ENCODE peak calls at places on chromosomes 13 and 19, in four cellular contexts. Y is AG09309; R is colonic mucosa; F is activated T-cell treated with anti-CD3 and anti-CD28 coated beads, Interleukin-2, amount 50 U/mL, for 72 hours. B is an unnamed sample.

GRCh38 chr13:39538826-39539555 is 64.0 kb downstream of the LHFPL6 start:
- DNase-seq in Y (peak), R (no peak), F (no peak), B (no peak)

GRCh38 chr19:17103177-17103576 is 27.6 kb downstream of the MYO9B start:
- DNase-seq in Y (no peak), R (no peak), F (peak), B (no peak)

GRCh38 chr13:96772426-96772825 is 221.8 kb downstream of the OXGR1 start:
- DNase-seq in Y (no peak), R (no peak), F (no peak), B (no peak)

GRCh38 chr13:19056355-19056880 is 125.2 kb downstream of the TUBA3C start:
- DNase-seq in Y (no peak), R (no peak), F (no peak), B (no peak)

GRCh38 chr19:15869109-15869555 is 28.7 kb downstream of the CYP4F2 start:
- DNase-seq in Y (no peak), R (peak), F (peak), B (no peak)

GRCh38 chr13:39552233-39552632 is 50.8 kb downstream of the LHFPL6 start:
- DNase-seq in Y (no peak), R (no peak), F (no peak), B (no peak)

GRCh38 chr19:34644991-34645461 is 31.9 kb downstream of the SCGB2B2 start:
- DNase-seq in Y (no peak), R (no peak), F (no peak), B (no peak)

GRCh38 chr19:17488593-17489391 is 18.5 kb downstream of the SLC27A1 start:
- DNase-seq in Y (no peak), R (peak), F (peak), B (no peak)

GRCh38 chr13:29934531-29935308 is 84.3 kb upstream of the UBL3 start:
- DNase-seq in Y (no peak), R (no peak), F (peak), B (no peak)

GRCh38 chr13:19634129-19634740 is 776 bp downstream of the MPHOSPH8 start:
- DNase-seq in Y (peak), R (no peak), F (no peak), B (no peak)

GRCh38 chr19:42514449-42514848 is 13.8 kb downstream of the CEACAM1 start:
- DNase-seq in Y (no peak), R (no peak), F (no peak), B (no peak)

GRCh38 chr19:27765912-27766725 is 1446.8 kb downstream of the UQCRFS1 start:
- DNase-seq in Y (no peak), R (peak), F (no peak), B (no peak)

GRCh38 chr13:38866649-38867048 is 124.0 kb downstream of the STOML3 start:
- DNase-seq in Y (no peak), R (no peak), F (no peak), B (no peak)

GRCh38 chr13:114015608-114016295 is 41.9 kb upstream of the C13orf46 start:
- DNase-seq in Y (no peak), R (peak), F (peak), B (no peak)

GRCh38 chr13:111668451-111668850 is 348.0 kb downstream of the TEX29 start:
- DNase-seq in Y (no peak), R (no peak), F (no peak), B (no peak)

GRCh38 chr13:80497007-80497406 is 156.1 kb upstream of the SPRY2 start:
- DNase-seq in Y (no peak), R (no peak), F (no peak), B (no peak)

GRCh38 chr19:9958451-9958850 is 22.1 kb upstream of the OLFM2 start:
- DNase-seq in Y (peak), R (no peak), F (no peak), B (peak)

GRCh38 chr13:113468461-113469147 is 15.3 kb upstream of the ADPRHL1 start:
- DNase-seq in Y (no peak), R (no peak), F (no peak), B (no peak)

GRCh38 chr13:112350300-112350699 is 25.9 kb upstream of the SPACA7 start:
- DNase-seq in Y (no peak), R (no peak), F (no peak), B (no peak)